ENCODE peak calls at places on chromosomes 2 and 18, in eight cellular contexts. One of them, this sample, is unnamed.

GRCh38 chr2:9709539-9710285 is 78.9 kb upstream of the YWHAQ start:
- DNase-seq in endothelial cell: no peak
- DNase-seq in AG09319: no peak
- DNase-seq in progenitor cell of endocrine pancreas: no peak
- DNase-seq in esophagus squamous epithelium: no peak
- DNase-seq in Calu3: no peak
- DNase-seq in GM20000: no peak
- DNase-seq in GM10248: no peak
- DNase-seq in this sample: no peak

GRCh38 chr2:221895366-221896121 is 323.4 kb upstream of the EPHA4 start:
- DNase-seq in GM10248: no peak
- DNase-seq in progenitor cell of endocrine pancreas: no peak
- DNase-seq in endothelial cell: no peak
- DNase-seq in esophagus squamous epithelium: no peak
- DNase-seq in AG09319: no peak
- DNase-seq in Calu3: no peak
- DNase-seq in GM20000: no peak
- DNase-seq in this sample: no peak

GRCh38 chr2:107648781-107649413 is 177.8 kb upstream of the RGPD4 start:
- DNase-seq in AG09319: no peak
- DNase-seq in endothelial cell: no peak
- DNase-seq in Calu3: no peak
- DNase-seq in progenitor cell of endocrine pancreas: no peak
- DNase-seq in GM20000: no peak
- DNase-seq in GM10248: no peak
- DNase-seq in esophagus squamous epithelium: no peak
- DNase-seq in this sample: no peak

GRCh38 chr18:79739440-79739778 is 58.3 kb upstream of the KCNG2 start:
- DNase-seq in GM20000: no peak
- DNase-seq in AG09319: no peak
- DNase-seq in GM10248: no peak
- DNase-seq in Calu3: no peak
- DNase-seq in progenitor cell of endocrine pancreas: no peak
- DNase-seq in esophagus squamous epithelium: no peak
- DNase-seq in endothelial cell: no peak
- DNase-seq in this sample: no peak

GRCh38 chr18:38318416-38318815 is 752.8 kb upstream of the CELF4 start:
- DNase-seq in GM10248: no peak
- DNase-seq in progenitor cell of endocrine pancreas: no peak
- DNase-seq in esophagus squamous epithelium: no peak
- DNase-seq in AG09319: no peak
- DNase-seq in GM20000: no peak
- DNase-seq in Calu3: no peak
- DNase-seq in endothelial cell: no peak
- DNase-seq in this sample: no peak

GRCh38 chr2:209316141-209316540 is 107.7 kb upstream of the MAP2 start:
- DNase-seq in progenitor cell of endocrine pancreas: no peak
- DNase-seq in AG09319: no peak
- DNase-seq in GM20000: no peak
- DNase-seq in endothelial cell: no peak
- DNase-seq in esophagus squamous epithelium: no peak
- DNase-seq in Calu3: no peak
- DNase-seq in GM10248: no peak
- DNase-seq in this sample: no peak

GRCh38 chr2:222904557-222905258 is 43.9 kb downstream of the ACSL3 start:
- DNase-seq in progenitor cell of endocrine pancreas: no peak
- DNase-seq in AG09319: peak; percentile 77
- DNase-seq in GM10248: no peak
- DNase-seq in GM20000: no peak
- DNase-seq in endothelial cell: no peak
- DNase-seq in esophagus squamous epithelium: no peak
- DNase-seq in Calu3: no peak
- DNase-seq in this sample: no peak

GRCh38 chr2:8549942-8550341 is 131.9 kb upstream of the ID2 start:
- DNase-seq in GM20000: no peak
- DNase-seq in esophagus squamous epithelium: no peak
- DNase-seq in GM10248: no peak
- DNase-seq in Calu3: no peak
- DNase-seq in AG09319: no peak
- DNase-seq in progenitor cell of endocrine pancreas: no peak
- DNase-seq in endothelial cell: no peak
- DNase-seq in this sample: no peak

GRCh38 chr2:138948070-138948539 is 167.9 kb upstream of the NXPH2 start:
- DNase-seq in Calu3: peak; percentile 34
- DNase-seq in AG09319: peak; percentile 10
- DNase-seq in endothelial cell: no peak
- DNase-seq in GM10248: peak; percentile 8
- DNase-seq in esophagus squamous epithelium: no peak
- DNase-seq in GM20000: no peak
- DNase-seq in progenitor cell of endocrine pancreas: no peak
- DNase-seq in this sample: no peak

GRCh38 chr2:196268538-196269338 is 97.4 kb upstream of the STK17B start:
- DNase-seq in GM20000: no peak
- DNase-seq in GM10248: no peak
- DNase-seq in AG09319: peak; percentile 84
- DNase-seq in Calu3: peak; percentile 43
- DNase-seq in endothelial cell: no peak
- DNase-seq in progenitor cell of endocrine pancreas: no peak
- DNase-seq in esophagus squamous epithelium: no peak
- DNase-seq in this sample: no peak

GRCh38 chr2:19214682-19215391 is 143.6 kb downstream of the OSR1 start:
- DNase-seq in Calu3: no peak
- DNase-seq in progenitor cell of endocrine pancreas: no peak
- DNase-seq in endothelial cell: no peak
- DNase-seq in GM20000: no peak
- DNase-seq in AG09319: no peak
- DNase-seq in GM10248: no peak
- DNase-seq in esophagus squamous epithelium: no peak
- DNase-seq in this sample: no peak

GRCh38 chr2:131425191-131426021 is 50.5 kb upstream of the TUBA3D start:
- DNase-seq in endothelial cell: peak; percentile 13
- DNase-seq in progenitor cell of endocrine pancreas: no peak
- DNase-seq in esophagus squamous epithelium: no peak
- DNase-seq in GM20000: no peak
- DNase-seq in Calu3: no peak
- DNase-seq in GM10248: no peak
- DNase-seq in AG09319: no peak
- DNase-seq in this sample: peak; percentile 59

GRCh38 chr2:172179045-172179742 is 76.5 kb upstream of the DLX2 start:
- DNase-seq in GM20000: no peak
- DNase-seq in Calu3: peak; percentile 61
- DNase-seq in GM10248: no peak
- DNase-seq in esophagus squamous epithelium: no peak
- DNase-seq in AG09319: no peak
- DNase-seq in progenitor cell of endocrine pancreas: no peak
- DNase-seq in endothelial cell: no peak
- DNase-seq in this sample: no peak

DNA sequence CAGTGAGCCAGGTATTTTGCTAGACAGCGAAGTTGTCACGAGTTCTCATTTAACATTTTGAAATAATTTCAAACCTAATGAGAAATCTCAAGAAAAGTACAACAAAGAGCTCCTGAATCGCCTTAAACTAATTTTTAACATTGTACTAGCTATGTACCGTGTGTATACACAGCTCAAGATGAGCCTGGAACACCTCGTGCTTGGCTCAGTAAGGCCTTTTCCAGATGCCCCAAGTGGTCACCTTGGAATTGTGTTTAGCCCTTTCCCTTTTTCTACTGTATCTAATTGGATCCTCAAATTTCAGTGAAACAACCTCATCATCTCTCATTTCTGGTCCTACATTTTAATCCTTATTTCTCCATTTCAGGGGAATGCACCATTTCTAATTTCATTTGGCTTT is 7.2 kb downstream of the PTPN4 start:
- DNase-seq in progenitor cell of endocrine pancreas: no peak
- DNase-seq in endothelial cell: no peak
- DNase-seq in Calu3: no peak
- DNase-seq in GM10248: no peak
- DNase-seq in esophagus squamous epithelium: no peak
- DNase-seq in AG09319: no peak
- DNase-seq in GM20000: no peak
- DNase-seq in this sample: no peak
- TF ChIP-seq CTCF in progenitor cell of endocrine pancreas: peak; percentile 15
- TF ChIP-seq CTCF in endothelial cell: no peak
- TF ChIP-seq CTCF in Calu3: no peak
- TF ChIP-seq CTCF in GM10248: no peak
- TF ChIP-seq CTCF in esophagus squamous epithelium: no peak
- TF ChIP-seq CTCF in AG09319: no peak
- TF ChIP-seq CTCF in GM20000: no peak
- TF ChIP-seq CTCF in this sample: no peak

DNA sequence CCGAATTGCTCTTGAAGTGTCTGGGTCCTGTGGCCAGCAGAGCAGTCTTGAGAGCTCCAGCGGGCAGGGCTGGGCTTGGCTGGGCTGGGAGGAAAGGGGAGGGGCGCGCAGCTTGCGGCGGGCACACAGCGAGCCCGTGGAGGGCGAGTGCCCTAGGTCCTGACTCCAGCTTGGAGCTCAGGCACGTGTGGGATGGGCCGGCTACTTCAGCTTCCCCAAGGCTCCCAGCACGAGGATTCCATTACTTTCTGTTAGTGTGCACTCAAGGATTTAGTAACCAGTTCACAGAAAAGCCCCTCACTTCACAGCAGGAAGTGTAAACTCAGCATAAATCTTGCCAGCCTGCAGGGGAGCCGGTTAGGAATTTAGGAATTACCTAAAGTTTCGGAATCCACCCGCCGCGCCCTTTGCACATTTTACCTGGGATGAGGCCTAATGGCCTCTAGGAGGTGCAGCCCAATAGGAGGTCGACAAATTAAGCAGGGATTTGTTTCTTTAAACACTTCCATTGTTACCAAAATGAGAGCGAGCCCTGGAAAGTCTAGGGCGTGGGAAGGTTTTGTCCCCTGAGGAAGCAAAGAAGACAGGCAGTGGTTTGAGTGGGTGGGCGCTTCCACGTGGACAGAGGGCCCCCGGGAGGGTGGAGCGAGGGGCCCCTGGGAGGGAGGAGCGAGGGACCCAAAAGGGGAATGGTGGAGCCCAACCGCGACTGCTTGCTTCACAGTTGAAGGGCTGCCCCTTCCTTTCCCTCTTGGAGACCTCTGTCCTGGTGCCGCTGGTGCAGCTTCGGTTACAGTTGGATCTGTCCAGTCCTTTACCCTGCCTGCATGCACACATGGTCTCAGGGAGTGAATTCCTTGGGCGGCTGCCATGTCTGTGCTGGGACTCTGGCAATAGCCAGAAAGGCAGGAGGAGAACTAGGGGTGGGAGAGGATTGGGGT is 93.3 kb downstream of the CTAGE1 start:
- DNase-seq in endothelial cell: peak; percentile 52
- DNase-seq in Calu3: peak; percentile 38
- DNase-seq in GM20000: no peak
- DNase-seq in AG09319: no peak
- DNase-seq in esophagus squamous epithelium: no peak
- DNase-seq in GM10248: no peak
- DNase-seq in progenitor cell of endocrine pancreas: peak; percentile 23
- DNase-seq in this sample: peak; percentile 72
- TF ChIP-seq CTCF in endothelial cell: peak; percentile 33
- TF ChIP-seq CTCF in Calu3: peak; percentile 22
- TF ChIP-seq CTCF in GM20000: no peak
- TF ChIP-seq CTCF in AG09319: peak; percentile 15
- TF ChIP-seq CTCF in esophagus squamous epithelium: no peak
- TF ChIP-seq CTCF in GM10248: no peak
- TF ChIP-seq CTCF in progenitor cell of endocrine pancreas: peak; percentile 36
- TF ChIP-seq CTCF in this sample: peak; percentile 15

GRCh38 chr2:97645700-97646629 is at the start of gene COX5B:
- DNase-seq in esophagus squamous epithelium: peak; percentile 95
- DNase-seq in GM10248: peak; percentile 99
- DNase-seq in endothelial cell: peak; percentile 97
- DNase-seq in AG09319: peak; percentile 86
- DNase-seq in GM20000: peak; percentile 98
- DNase-seq in Calu3: peak; percentile 98
- DNase-seq in progenitor cell of endocrine pancreas: peak; percentile 95
- DNase-seq in this sample: peak; percentile 100
- TF ChIP-seq CTCF in esophagus squamous epithelium: no peak
- TF ChIP-seq CTCF in GM10248: no peak
- TF ChIP-seq CTCF in endothelial cell: no peak
- TF ChIP-seq CTCF in AG09319: no peak
- TF ChIP-seq CTCF in GM20000: no peak
- TF ChIP-seq CTCF in Calu3: no peak
- TF ChIP-seq CTCF in progenitor cell of endocrine pancreas: no peak
- TF ChIP-seq CTCF in this sample: no peak

GRCh38 chr2:186991766-186992417 is 142.9 kb upstream of the ZSWIM2 start:
- DNase-seq in GM20000: no peak
- DNase-seq in Calu3: no peak
- DNase-seq in progenitor cell of endocrine pancreas: no peak
- DNase-seq in endothelial cell: no peak
- DNase-seq in GM10248: no peak
- DNase-seq in AG09319: no peak
- DNase-seq in esophagus squamous epithelium: no peak
- DNase-seq in this sample: no peak
- TF ChIP-seq CTCF in GM20000: no peak
- TF ChIP-seq CTCF in Calu3: no peak
- TF ChIP-seq CTCF in progenitor cell of endocrine pancreas: no peak
- TF ChIP-seq CTCF in endothelial cell: no peak
- TF ChIP-seq CTCF in GM10248: no peak
- TF ChIP-seq CTCF in AG09319: no peak
- TF ChIP-seq CTCF in esophagus squamous epithelium: no peak
- TF ChIP-seq CTCF in this sample: no peak